ENCODE peak calls at places on chromosomes 5 and 9, in seven cellular contexts. One of them, this sample, is unnamed.

GRCh38 chr9:116901260-116901659 is 214.2 kb downstream of the TRIM32 start:
- DNase-seq in astrocyte: peak
- DNase-seq in stimulated activated CD4-positive, alpha-beta T cell treated with anti-CD3 and anti-CD28 coated beads, Interleukin-4, amount 100 ng/mL, for 48 hours: no peak
- DNase-seq in T-helper 22 cell: no peak
- DNase-seq in Caki2: peak
- DNase-seq in H9: no peak
- DNase-seq in erythroblast: no peak
- DNase-seq in this sample: no peak

GRCh38 chr9:136434580-136435169 is 5.0 kb downstream of the INPP5E start:
- DNase-seq in astrocyte: no peak
- DNase-seq in Caki2: no peak
- DNase-seq in stimulated activated CD4-positive, alpha-beta T cell treated with anti-CD3 and anti-CD28 coated beads, Interleukin-4, amount 100 ng/mL, for 48 hours: no peak
- DNase-seq in T-helper 22 cell: no peak
- DNase-seq in erythroblast: no peak
- DNase-seq in H9: no peak
- DNase-seq in this sample: no peak

GRCh38 chr5:2133080-2133479 is 250.4 kb upstream of the IRX4 start:
- DNase-seq in erythroblast: no peak
- DNase-seq in Caki2: no peak
- DNase-seq in T-helper 22 cell: no peak
- DNase-seq in stimulated activated CD4-positive, alpha-beta T cell treated with anti-CD3 and anti-CD28 coated beads, Interleukin-4, amount 100 ng/mL, for 48 hours: no peak
- DNase-seq in astrocyte: no peak
- DNase-seq in H9: no peak
- DNase-seq in this sample: no peak

GRCh38 chr5:54703091-54703490 is 185.5 kb downstream of the SNX18 start:
- DNase-seq in H9: no peak
- DNase-seq in erythroblast: no peak
- DNase-seq in astrocyte: peak
- DNase-seq in stimulated activated CD4-positive, alpha-beta T cell treated with anti-CD3 and anti-CD28 coated beads, Interleukin-4, amount 100 ng/mL, for 48 hours: no peak
- DNase-seq in Caki2: no peak
- DNase-seq in T-helper 22 cell: no peak
- DNase-seq in this sample: no peak

GRCh38 chr5:124599048-124599973 is 147.1 kb downstream of the ZNF608 start:
- DNase-seq in T-helper 22 cell: no peak
- DNase-seq in Caki2: peak
- DNase-seq in H9: no peak
- DNase-seq in erythroblast: no peak
- DNase-seq in astrocyte: peak
- DNase-seq in stimulated activated CD4-positive, alpha-beta T cell treated with anti-CD3 and anti-CD28 coated beads, Interleukin-4, amount 100 ng/mL, for 48 hours: no peak
- DNase-seq in this sample: peak

GRCh38 chr9:113492343-113493079 is 29.0 kb downstream of the RGS3 start:
- DNase-seq in stimulated activated CD4-positive, alpha-beta T cell treated with anti-CD3 and anti-CD28 coated beads, Interleukin-4, amount 100 ng/mL, for 48 hours: no peak
- DNase-seq in Caki2: peak
- DNase-seq in T-helper 22 cell: no peak
- DNase-seq in astrocyte: peak
- DNase-seq in H9: no peak
- DNase-seq in erythroblast: no peak
- DNase-seq in this sample: no peak

GRCh38 chr9:89080193-89080592 is 88.9 kb downstream of the S1PR3 start:
- DNase-seq in stimulated activated CD4-positive, alpha-beta T cell treated with anti-CD3 and anti-CD28 coated beads, Interleukin-4, amount 100 ng/mL, for 48 hours: no peak
- DNase-seq in H9: no peak
- DNase-seq in T-helper 22 cell: no peak
- DNase-seq in Caki2: no peak
- DNase-seq in astrocyte: no peak
- DNase-seq in erythroblast: no peak
- DNase-seq in this sample: no peak

GRCh38 chr9:83041771-83042170 is 21.2 kb downstream of the RASEF start:
- DNase-seq in T-helper 22 cell: no peak
- DNase-seq in astrocyte: peak
- DNase-seq in erythroblast: no peak
- DNase-seq in stimulated activated CD4-positive, alpha-beta T cell treated with anti-CD3 and anti-CD28 coated beads, Interleukin-4, amount 100 ng/mL, for 48 hours: no peak
- DNase-seq in Caki2: peak
- DNase-seq in H9: no peak
- DNase-seq in this sample: no peak

GRCh38 chr5:81014348-81014747 is 54.2 kb downstream of the RASGRF2 start:
- DNase-seq in erythroblast: no peak
- DNase-seq in T-helper 22 cell: no peak
- DNase-seq in astrocyte: peak
- DNase-seq in stimulated activated CD4-positive, alpha-beta T cell treated with anti-CD3 and anti-CD28 coated beads, Interleukin-4, amount 100 ng/mL, for 48 hours: no peak
- DNase-seq in H9: no peak
- DNase-seq in Caki2: no peak
- DNase-seq in this sample: no peak

GRCh38 chr5:143772621-143773020 is 39.3 kb upstream of the HMHB1 start:
- DNase-seq in astrocyte: no peak
- DNase-seq in T-helper 22 cell: no peak
- DNase-seq in H9: no peak
- DNase-seq in Caki2: no peak
- DNase-seq in stimulated activated CD4-positive, alpha-beta T cell treated with anti-CD3 and anti-CD28 coated beads, Interleukin-4, amount 100 ng/mL, for 48 hours: no peak
- DNase-seq in erythroblast: no peak
- DNase-seq in this sample: no peak

GRCh38 chr9:6922680-6923079 is 164.9 kb downstream of the KDM4C start:
- DNase-seq in Caki2: no peak
- DNase-seq in erythroblast: peak
- DNase-seq in T-helper 22 cell: no peak
- DNase-seq in stimulated activated CD4-positive, alpha-beta T cell treated with anti-CD3 and anti-CD28 coated beads, Interleukin-4, amount 100 ng/mL, for 48 hours: no peak
- DNase-seq in astrocyte: no peak
- DNase-seq in H9: no peak
- DNase-seq in this sample: no peak

GRCh38 chr9:131954299-131954698 is 125.4 kb downstream of the MED27 start:
- DNase-seq in Caki2: no peak
- DNase-seq in stimulated activated CD4-positive, alpha-beta T cell treated with anti-CD3 and anti-CD28 coated beads, Interleukin-4, amount 100 ng/mL, for 48 hours: no peak
- DNase-seq in H9: no peak
- DNase-seq in astrocyte: no peak
- DNase-seq in T-helper 22 cell: no peak
- DNase-seq in erythroblast: no peak
- DNase-seq in this sample: no peak

GRCh38 chr5:43019615-43020293 is 20.4 kb downstream of the ANXA2R start:
- DNase-seq in stimulated activated CD4-positive, alpha-beta T cell treated with anti-CD3 and anti-CD28 coated beads, Interleukin-4, amount 100 ng/mL, for 48 hours: peak
- DNase-seq in T-helper 22 cell: peak
- DNase-seq in astrocyte: peak
- DNase-seq in Caki2: peak
- DNase-seq in erythroblast: peak
- DNase-seq in H9: peak
- DNase-seq in this sample: peak

GRCh38 chr5:158139161-158139560 is 280.2 kb upstream of the CLINT1 start:
- DNase-seq in T-helper 22 cell: no peak
- DNase-seq in Caki2: no peak
- DNase-seq in H9: no peak
- DNase-seq in astrocyte: peak
- DNase-seq in erythroblast: no peak
- DNase-seq in stimulated activated CD4-positive, alpha-beta T cell treated with anti-CD3 and anti-CD28 coated beads, Interleukin-4, amount 100 ng/mL, for 48 hours: no peak
- DNase-seq in this sample: no peak

GRCh38 chr9:93258419-93258817 is 74.5 kb downstream of the WNK2 start:
- DNase-seq in erythroblast: no peak
- DNase-seq in astrocyte: no peak
- DNase-seq in T-helper 22 cell: no peak
- DNase-seq in stimulated activated CD4-positive, alpha-beta T cell treated with anti-CD3 and anti-CD28 coated beads, Interleukin-4, amount 100 ng/mL, for 48 hours: no peak
- DNase-seq in H9: peak
- DNase-seq in Caki2: no peak
- DNase-seq in this sample: no peak

GRCh38 chr5:165627548-165628170 is 2122.2 kb downstream of the MAT2B start:
- DNase-seq in astrocyte: no peak
- DNase-seq in H9: no peak
- DNase-seq in erythroblast: no peak
- DNase-seq in T-helper 22 cell: no peak
- DNase-seq in stimulated activated CD4-positive, alpha-beta T cell treated with anti-CD3 and anti-CD28 coated beads, Interleukin-4, amount 100 ng/mL, for 48 hours: no peak
- DNase-seq in Caki2: no peak
- DNase-seq in this sample: no peak

GRCh38 chr5:132627470-132627869 is 30.5 kb upstream of the IL13 start:
- DNase-seq in astrocyte: no peak
- DNase-seq in erythroblast: no peak
- DNase-seq in Caki2: no peak
- DNase-seq in T-helper 22 cell: no peak
- DNase-seq in H9: no peak
- DNase-seq in stimulated activated CD4-positive, alpha-beta T cell treated with anti-CD3 and anti-CD28 coated beads, Interleukin-4, amount 100 ng/mL, for 48 hours: no peak
- DNase-seq in this sample: no peak

GRCh38 chr5:178839319-178839704 is 20.4 kb upstream of the ZNF354B start:
- DNase-seq in stimulated activated CD4-positive, alpha-beta T cell treated with anti-CD3 and anti-CD28 coated beads, Interleukin-4, amount 100 ng/mL, for 48 hours: peak
- DNase-seq in astrocyte: no peak
- DNase-seq in Caki2: peak
- DNase-seq in erythroblast: peak
- DNase-seq in T-helper 22 cell: peak
- DNase-seq in H9: peak
- DNase-seq in this sample: no peak

GRCh38 chr9:1115370-1115769 is 65.2 kb downstream of the DMRT2 start:
- DNase-seq in stimulated activated CD4-positive, alpha-beta T cell treated with anti-CD3 and anti-CD28 coated beads, Interleukin-4, amount 100 ng/mL, for 48 hours: no peak
- DNase-seq in T-helper 22 cell: no peak
- DNase-seq in erythroblast: no peak
- DNase-seq in Caki2: no peak
- DNase-seq in astrocyte: no peak
- DNase-seq in H9: no peak
- DNase-seq in this sample: no peak

GRCh38 chr5:167602077-167602476 is 689.4 kb upstream of the WWC1 start:
- DNase-seq in Caki2: no peak
- DNase-seq in T-helper 22 cell: no peak
- DNase-seq in astrocyte: peak
- DNase-seq in erythroblast: no peak
- DNase-seq in H9: no peak
- DNase-seq in stimulated activated CD4-positive, alpha-beta T cell treated with anti-CD3 and anti-CD28 coated beads, Interleukin-4, amount 100 ng/mL, for 48 hours: no peak
- DNase-seq in this sample: no peak

GRCh38 chr5:159854916-159855315 is 61.4 kb upstream of the ADRA1B start:
- DNase-seq in astrocyte: peak
- DNase-seq in T-helper 22 cell: no peak
- DNase-seq in Caki2: no peak
- DNase-seq in stimulated activated CD4-positive, alpha-beta T cell treated with anti-CD3 and anti-CD28 coated beads, Interleukin-4, amount 100 ng/mL, for 48 hours: no peak
- DNase-seq in erythroblast: no peak
- DNase-seq in H9: no peak
- DNase-seq in this sample: no peak

This sample was measured in hippocampal formation.